ENCODE peak calls at places on chromosomes 12 and 14, in six cellular contexts. K is H9, C is neuronal stem cell, X is mesenchymal stem cell, W is trophoblast cell, Q is H1. P is an unnamed sample.

GRCh38 chr12:117134059-117134458 is 34.8 kb upstream of the TESC start:
- DNase-seq in K (no peak), C (no peak), X (no peak), W (no peak), Q (no peak), P (no peak)

GRCh38 chr12:91053951-91054715 is 3.7 kb downstream of the KERA start:
- DNase-seq in K (no peak), C (no peak), X (peak; percentile 48), W (no peak), Q (no peak), P (peak; percentile 72)

GRCh38 chr14:70585221-70585620 is 15.2 kb downstream of the MED6 start:
- DNase-seq in K (no peak), C (no peak), X (no peak), W (no peak), Q (no peak), P (peak; percentile 7)

GRCh38 chr12:11906284-11906935 is 164.3 kb upstream of the BCL2L14 start:
- DNase-seq in K (no peak), C (no peak), X (peak; percentile 33), W (peak; percentile 33), Q (no peak), P (peak; percentile 63)

GRCh38 chr12:42422785-42423184 is 96.8 kb downstream of the PPHLN1 start:
- DNase-seq in K (no peak), C (no peak), X (no peak), W (no peak), Q (no peak), P (no peak)

GRCh38 chr12:96985515-96986362 is 78.7 kb downstream of the NEDD1 start:
- DNase-seq in K (peak; percentile 84), C (no peak), X (no peak), W (no peak), Q (peak; percentile 82), P (no peak)

GRCh38 chr14:58918066-58918465 is 270.4 kb upstream of the DAAM1 start:
- DNase-seq in K (no peak), C (no peak), X (peak; percentile 26), W (peak; percentile 39), Q (no peak), P (peak; percentile 77)

GRCh38 chr12:104877107-104877705 is 80.9 kb downstream of the SLC41A2 start:
- DNase-seq in K (no peak), C (no peak), X (peak; percentile 53), W (no peak), Q (no peak), P (peak; percentile 49)

GRCh38 chr12:66279127-66279712 is 23.1 kb upstream of the HELB start:
- DNase-seq in K (no peak), C (no peak), X (peak; percentile 30), W (no peak), Q (no peak), P (peak; percentile 22)

GRCh38 chr12:66269142-66269541 is 33.2 kb upstream of the HELB start:
- DNase-seq in K (no peak), C (no peak), X (no peak), W (no peak), Q (no peak), P (no peak)

DNA sequence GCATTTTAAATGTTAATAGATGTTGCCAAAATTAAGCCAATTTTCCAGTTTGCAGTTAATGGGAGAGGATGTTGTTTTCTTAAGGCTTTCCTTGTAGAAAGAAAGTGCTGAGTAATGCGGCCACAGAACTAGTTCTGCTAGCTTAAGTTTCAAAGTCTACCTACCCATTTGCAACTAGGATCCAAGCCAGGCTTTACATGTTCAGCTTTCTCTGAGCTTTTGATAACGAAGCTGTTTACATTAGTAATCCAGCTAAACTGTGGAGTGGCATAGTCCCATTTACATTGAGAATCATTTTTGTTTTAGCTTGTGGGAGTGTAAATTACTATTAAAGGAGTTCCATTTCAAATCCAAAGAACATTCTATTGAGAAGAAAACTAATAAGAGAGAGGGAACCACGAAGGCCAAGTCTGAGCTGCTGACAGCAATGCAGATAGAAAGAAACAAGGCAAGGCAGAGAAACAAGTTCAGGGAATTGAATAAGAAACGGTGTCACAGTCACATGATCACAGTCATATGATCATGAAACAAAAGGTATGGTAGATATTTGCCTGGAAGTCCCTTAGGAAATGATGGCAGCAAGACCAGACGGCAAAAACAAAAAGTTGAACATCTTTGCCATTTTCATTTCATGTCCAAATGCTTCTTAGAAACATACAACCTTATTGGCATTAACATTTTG is 274.9 kb downstream of the PAWR start:
- DNase-seq in K (no peak), C (no peak), X (peak; percentile 35), W (peak; percentile 1), Q (no peak), P (peak; percentile 77)
- H3K9ac ChIP-seq in K (no peak overlapping the region), C (no peak overlapping the region), X (no peak overlapping the region), W (no peak overlapping the region), Q (no peak overlapping the region), P (no peak overlapping the region)

DNA sequence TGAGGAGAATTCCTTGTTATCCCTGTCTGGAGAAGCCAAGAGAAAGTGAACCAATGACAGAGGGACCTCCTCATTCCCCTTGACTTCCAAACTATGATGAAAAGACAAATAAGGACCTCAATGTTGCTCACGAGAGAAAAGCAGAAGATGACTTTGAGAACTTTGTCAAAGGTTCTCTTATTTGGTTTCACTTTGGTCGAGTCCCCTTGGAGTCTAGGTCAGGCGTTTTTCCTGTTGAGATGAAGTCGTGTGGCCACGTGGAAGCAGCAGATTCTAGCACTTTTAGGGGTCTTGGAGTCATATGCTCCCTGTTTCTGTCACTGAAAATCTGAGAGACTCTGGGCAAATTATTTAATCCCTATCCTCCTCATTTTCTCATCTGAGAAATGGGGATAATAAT is 33.8 kb upstream of the COL2A1 start:
- DNase-seq in K (no peak), C (no peak), X (no peak), W (no peak), Q (no peak), P (no peak)
- H3K18ac ChIP-seq in K (peak overlapping the region; percentile 82), C (peak overlapping the region; percentile 68), X (no peak overlapping the region), W (no peak overlapping the region), Q (peak overlapping the region; percentile 54), P (no peak overlapping the region)

DNA sequence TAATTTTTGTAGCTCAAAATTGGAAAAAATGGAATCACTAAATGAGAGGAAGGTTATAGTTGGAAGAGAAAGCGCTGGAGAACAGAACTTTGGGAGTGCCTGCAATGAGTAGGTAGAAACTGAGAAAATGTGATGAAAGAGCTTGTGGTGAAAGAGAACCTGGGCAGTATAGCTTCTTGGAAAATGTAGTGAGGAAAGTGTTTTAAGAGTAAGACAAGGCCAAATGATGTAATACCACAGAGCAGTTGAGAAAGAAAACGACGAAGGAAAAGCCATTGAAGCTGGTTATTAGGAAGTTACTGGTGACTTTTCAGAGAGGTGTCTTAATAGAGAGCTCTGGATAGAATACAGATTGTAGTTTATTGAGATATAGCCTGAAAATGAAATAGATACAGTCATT is 255.3 kb downstream of the AEBP2 start:
- DNase-seq in K (no peak), C (no peak), X (peak; percentile 68), W (no peak), Q (no peak), P (peak; percentile 36)
- H3K14ac ChIP-seq in K (no peak overlapping the region), C (no peak overlapping the region), X (no peak overlapping the region), W (no peak overlapping the region), Q (no peak overlapping the region), P (peak overlapping the region; percentile 68)

GRCh38 chr14:100434033-100434601 is 111.0 kb downstream of the SLC25A47 start:
- DNase-seq in K (no peak), C (no peak), X (no peak), W (no peak), Q (no peak), P (no peak)
- H3K9ac ChIP-seq in K (no peak overlapping the region), C (no peak overlapping the region), X (no peak overlapping the region), W (no peak overlapping the region), Q (no peak overlapping the region), P (no peak overlapping the region)

GRCh38 chr14:90384543-90384911 is 12.3 kb upstream of the CALM1 start:
- DNase-seq in K (no peak), C (no peak), X (no peak), W (no peak), Q (no peak), P (peak; percentile 46)

GRCh38 chr14:90383731-90384542 is 12.9 kb upstream of the CALM1 start:
- DNase-seq in K (peak; percentile 60), C (peak; percentile 58), X (peak; percentile 72), W (peak; percentile 42), Q (peak; percentile 69), P (peak; percentile 46)

GRCh38 chr14:90381999-90382451 is 14.8 kb upstream of the CALM1 start:
- DNase-seq in K (peak; percentile 59), C (no peak), X (no peak), W (no peak), Q (peak; percentile 60), P (no peak)

GRCh38 chr14:90382491-90383125 is 14.2 kb upstream of the CALM1 start:
- DNase-seq in K (no peak), C (no peak), X (peak; percentile 92), W (peak; percentile 75), Q (no peak), P (peak; percentile 79)

DNA sequence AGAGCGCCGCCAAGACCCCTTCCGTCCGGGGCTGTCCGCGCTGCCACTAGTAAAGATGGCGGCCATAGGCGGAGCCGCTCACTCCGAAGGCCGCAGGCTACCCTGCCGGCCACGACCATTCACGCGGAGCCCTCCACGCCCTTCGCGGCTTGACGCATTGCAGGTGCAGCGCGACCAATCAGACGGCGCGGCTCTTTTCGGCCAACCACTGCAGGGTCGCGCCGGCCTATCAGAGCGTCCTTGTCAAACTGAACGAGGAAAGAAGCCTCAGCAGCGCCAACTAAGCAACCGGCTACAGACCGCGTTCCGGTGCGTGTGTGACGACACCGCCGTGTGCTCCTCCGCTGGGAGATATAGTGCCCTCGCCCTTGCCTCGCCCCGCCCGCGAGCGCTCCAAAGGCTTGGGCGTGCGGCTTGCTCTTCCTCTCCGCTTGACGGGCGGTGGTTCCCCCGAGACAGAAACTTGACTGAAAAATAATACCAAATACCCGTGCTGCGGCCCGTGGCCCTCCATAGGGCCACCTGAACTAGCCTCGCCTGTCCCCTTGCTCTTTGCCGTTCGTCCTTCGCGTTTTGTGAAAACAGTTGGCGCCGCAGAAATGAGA is 13.6 kb upstream of the CALM1 start:
- DNase-seq in K (peak; percentile 99), C (peak; percentile 99), X (peak; percentile 100), W (peak; percentile 100), Q (peak; percentile 95), P (peak; percentile 100)
- H3K18ac ChIP-seq in K (peak overlapping the region; percentile 82), C (peak overlapping the region; percentile 78), X (peak overlapping the region; percentile 91), W (no peak overlapping the region), Q (peak overlapping the region; percentile 68), P (peak overlapping the region; percentile 92)

GRCh38 chr14:29140059-29140458 is 373.5 kb downstream of the FOXG1 start:
- DNase-seq in K (no peak), C (no peak), X (no peak), W (no peak), Q (no peak), P (no peak)
- H3K14ac ChIP-seq in K (no peak overlapping the region), C (no peak overlapping the region), X (no peak overlapping the region), W (no peak overlapping the region), Q (no peak overlapping the region), P (no peak overlapping the region)

DNA sequence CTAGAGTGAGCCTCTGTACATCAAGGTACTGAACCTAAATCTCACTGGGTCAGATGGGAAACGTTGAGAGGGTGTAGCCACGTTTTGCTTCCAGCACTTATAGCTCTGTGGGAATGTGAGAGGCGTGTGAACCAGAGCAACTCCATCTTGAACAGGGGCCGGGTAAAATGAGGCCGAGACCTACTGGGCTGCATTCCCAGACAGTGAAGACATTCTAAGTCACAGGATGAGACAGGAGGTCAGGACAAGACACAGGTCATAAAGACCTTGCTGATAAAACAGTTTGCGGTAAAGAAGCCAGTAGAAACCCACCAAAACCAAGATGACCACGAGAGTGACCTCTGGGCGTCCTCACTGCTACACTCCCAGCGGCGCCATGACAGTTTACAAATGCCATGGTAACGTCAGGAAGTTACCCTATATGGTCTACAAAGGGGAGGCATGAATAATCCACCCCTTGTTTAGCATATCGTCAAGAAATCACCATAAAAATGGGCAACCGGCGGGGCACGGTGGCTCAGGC is 63.4 kb upstream of the NCOR2 start:
- DNase-seq in K (peak; percentile 83), C (no peak), X (no peak), W (no peak), Q (no peak), P (no peak)
- H3K9ac ChIP-seq in K (no peak overlapping the region), C (no peak overlapping the region), X (no peak overlapping the region), W (no peak overlapping the region), Q (peak overlapping the region; percentile 4), P (no peak overlapping the region)